ENCODE peak calls at places on chromosome 14, in ten cellular contexts. C is endodermal cell; F is IMR-90; W is astrocyte; J is ovary; D is cardiac fibroblast; N is tibial artery; Q is uterus; H is CD8-positive, alpha-beta T cell; X is GM12864. L is an unnamed sample.

GRCh38 chr14:100654814-100655795 is 67.9 kb upstream of the BEGAIN start:
- DNase-seq in C (peak; percentile 86), F (no peak), W (peak; percentile 30), J (peak; percentile 63), D (no peak), N (no peak), Q (no peak), H (peak; percentile 29), X (no peak), L (no peak)

GRCh38 chr14:99754141-99755067 is 38.8 kb upstream of the EML1 start:
- DNase-seq in C (no peak), F (no peak), W (peak; percentile 39), J (no peak), D (peak; percentile 55), N (peak; percentile 36), Q (no peak), H (no peak), X (no peak), L (peak; percentile 62)

GRCh38 chr14:46401066-46401465 is 250.5 kb downstream of the RPL10L start:
- DNase-seq in C (no peak), F (no peak), W (no peak), J (no peak), D (no peak), N (no peak), Q (no peak), H (no peak), X (no peak), L (no peak)

GRCh38 chr14:90714811-90715210 is 101.4 kb downstream of the TTC7B start:
- DNase-seq in C (no peak), F (peak; percentile 65), W (peak; percentile 25), J (no peak), D (peak; percentile 6), N (no peak), Q (no peak), H (no peak), X (no peak), L (peak; percentile 68)

GRCh38 chr14:72609205-72609916 is 284.5 kb downstream of the DPF3 start:
- DNase-seq in C (peak; percentile 30), F (no peak), W (no peak), J (no peak), D (no peak), N (no peak), Q (no peak), H (no peak), X (no peak), L (no peak)

GRCh38 chr14:74976264-74977113 is 21.1 kb upstream of the PGF start:
- DNase-seq in C (no peak), F (no peak), W (no peak), J (no peak), D (no peak), N (no peak), Q (no peak), H (no peak), X (peak; percentile 18), L (no peak)

GRCh38 chr14:54893151-54893760 is 9.4 kb downstream of the GCH1 start:
- DNase-seq in C (no peak), F (peak; percentile 80), W (peak; percentile 52), J (no peak), D (peak; percentile 69), N (no peak), Q (no peak), H (no peak), X (no peak), L (peak; percentile 72)

GRCh38 chr14:99134333-99135046 is 137.5 kb downstream of the BCL11B start:
- DNase-seq in C (peak; percentile 15), F (no peak), W (no peak), J (no peak), D (no peak), N (peak; percentile 14), Q (no peak), H (no peak), X (no peak), L (no peak)

GRCh38 chr14:102779574-102780315 is 2.5 kb downstream of the TRAF3 start:
- DNase-seq in C (peak; percentile 45), F (peak; percentile 33), W (no peak), J (no peak), D (peak; percentile 52), N (no peak), Q (no peak), H (no peak), X (no peak), L (no peak)

GRCh38 chr14:102785598-102785963 is 8.3 kb downstream of the TRAF3 start:
- DNase-seq in C (peak; percentile 69), F (no peak), W (no peak), J (no peak), D (no peak), N (no peak), Q (no peak), H (no peak), X (no peak), L (no peak)

GRCh38 chr14:102784892-102785597 is 7.8 kb downstream of the TRAF3 start:
- DNase-seq in C (no peak), F (no peak), W (no peak), J (no peak), D (no peak), N (no peak), Q (no peak), H (no peak), X (no peak), L (no peak)

GRCh38 chr14:102781063-102781462 is 3.8 kb downstream of the TRAF3 start:
- DNase-seq in C (peak; percentile 36), F (no peak), W (no peak), J (no peak), D (no peak), N (no peak), Q (no peak), H (no peak), X (no peak), L (no peak)

DNA sequence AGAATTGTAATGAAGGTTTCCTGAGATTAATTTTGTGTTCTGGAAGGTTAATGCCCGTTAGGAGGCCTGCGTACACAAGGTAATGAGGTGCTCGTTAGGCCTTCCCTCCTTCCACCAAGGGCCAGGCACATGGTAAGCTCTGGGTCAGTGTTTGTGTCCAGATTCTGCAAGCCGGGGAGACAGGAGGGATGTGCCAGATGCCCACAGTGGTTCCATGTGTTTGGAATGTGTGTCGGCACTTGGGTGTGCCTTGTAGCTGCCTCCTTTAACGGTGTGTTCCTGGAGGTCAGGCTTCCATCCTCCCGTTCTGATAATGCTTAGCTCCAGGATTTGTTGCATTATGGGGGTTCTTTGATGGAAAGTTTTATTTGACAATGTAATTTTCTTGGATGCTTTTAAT is 5.7 kb downstream of the TRAF3 start:
- DNase-seq in C (no peak), F (no peak), W (no peak), J (no peak), D (no peak), N (no peak), Q (no peak), H (no peak), X (no peak), L (no peak)
- H3K4me3 ChIP-seq in C (no peak overlapping the region), F (no peak overlapping the region), W (no peak overlapping the region), J (no peak overlapping the region), D (no peak overlapping the region), N (no peak overlapping the region), Q (no peak overlapping the region), H (no peak overlapping the region), X (peak overlapping the region; percentile 37), L (no peak overlapping the region)

GRCh38 chr14:63654346-63654745 is 12.7 kb upstream of the WDR89 start:
- DNase-seq in C (no peak), F (peak; percentile 74), W (peak; percentile 37), J (no peak), D (no peak), N (no peak), Q (no peak), H (no peak), X (no peak), L (peak; percentile 36)

GRCh38 chr14:63647696-63648410 is 6.2 kb upstream of the WDR89 start:
- DNase-seq in C (no peak), F (peak; percentile 23), W (peak; percentile 17), J (no peak), D (no peak), N (no peak), Q (no peak), H (no peak), X (no peak), L (no peak)

GRCh38 chr14:63652406-63652805 is 10.7 kb upstream of the WDR89 start:
- DNase-seq in C (no peak), F (no peak), W (no peak), J (no peak), D (no peak), N (no peak), Q (no peak), H (no peak), X (no peak), L (no peak)

GRCh38 chr14:63644741-63645140 is 3.1 kb upstream of the WDR89 start:
- DNase-seq in C (no peak), F (no peak), W (no peak), J (no peak), D (no peak), N (no peak), Q (no peak), H (no peak), X (no peak), L (no peak)

DNA sequence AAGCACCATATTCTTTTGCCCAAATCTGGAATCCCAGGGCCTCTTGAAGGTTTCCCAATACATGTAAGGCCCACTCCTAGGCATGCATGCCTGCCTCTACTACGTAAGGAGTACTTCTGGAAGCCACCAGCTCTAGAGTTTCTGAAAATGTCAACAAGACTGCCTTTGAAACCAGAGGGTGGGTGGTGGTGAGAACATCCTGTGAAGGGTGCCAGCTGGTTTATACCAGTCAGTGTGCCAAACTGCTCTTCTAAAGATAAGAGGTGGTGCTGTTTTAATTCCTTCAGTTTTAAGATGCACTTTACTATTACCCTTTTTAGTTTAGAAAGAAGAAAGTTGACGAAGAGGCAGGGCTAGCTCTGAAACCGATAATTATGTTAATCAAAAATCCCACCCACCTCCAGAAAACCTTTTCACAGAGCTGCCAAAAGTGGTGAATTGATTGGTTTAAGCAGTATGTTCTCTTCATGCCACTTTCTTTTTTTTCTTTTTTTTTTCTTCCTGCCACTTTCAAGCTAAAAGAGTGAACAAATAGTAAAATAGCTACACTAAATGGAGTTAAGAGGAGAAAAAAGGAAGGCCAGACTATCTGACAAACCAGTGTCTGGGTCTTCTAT is 8.8 kb upstream of the WDR89 start:
- DNase-seq in C (no peak), F (peak; percentile 42), W (no peak), J (no peak), D (peak; percentile 81), N (no peak), Q (no peak), H (peak; percentile 49), X (no peak), L (no peak)
- TF ChIP-seq CTCF in C (no peak), F (no peak), W (no peak), J (no peak), D (no peak), N (no peak), Q (no peak), H (no peak), X (no peak), L (no peak)

GRCh38 chr14:102663031-102663430 is 70.6 kb downstream of the RCOR1 start:
- DNase-seq in C (peak; percentile 78), F (no peak), W (no peak), J (no peak), D (peak; percentile 38), N (no peak), Q (no peak), H (no peak), X (no peak), L (no peak)
- H3K4me3 ChIP-seq in C (peak overlapping the region; percentile 61), F (no peak overlapping the region), W (no peak overlapping the region), J (no peak overlapping the region), D (no peak overlapping the region), N (no peak overlapping the region), Q (no peak overlapping the region), H (no peak overlapping the region), X (no peak overlapping the region), L (no peak overlapping the region)

DNA sequence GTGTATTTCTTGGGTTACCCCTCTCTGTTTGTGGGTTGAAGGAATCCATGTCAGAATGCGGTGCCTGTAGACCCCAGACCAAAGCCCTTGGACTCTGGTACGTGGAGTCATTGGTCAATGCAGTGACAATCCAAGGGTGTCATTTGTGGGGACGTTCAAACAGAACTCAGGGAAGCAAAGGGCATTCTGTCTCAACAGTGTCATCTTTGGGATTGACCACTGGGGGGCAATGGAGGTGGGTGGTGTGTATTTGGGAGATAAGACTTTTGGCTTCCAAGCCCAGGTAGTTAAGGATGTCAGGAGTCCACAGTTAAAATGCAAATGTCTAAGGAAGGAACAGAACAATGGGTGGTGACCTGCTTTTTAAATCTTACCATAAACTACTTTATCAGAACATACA is 54.6 kb upstream of the CCDC175 start:
- DNase-seq in C (peak; percentile 78), F (no peak), W (no peak), J (no peak), D (no peak), N (no peak), Q (no peak), H (no peak), X (no peak), L (peak; percentile 7)
- TF ChIP-seq CTCF in C (peak; percentile 74), F (no peak), W (no peak), J (no peak), D (peak; percentile 21), N (peak; percentile 13), Q (no peak), H (no peak), X (peak; percentile 57), L (peak; percentile 14)